ENCODE peak calls at places on chromosomes 4 and X, in nine cellular contexts. H is transverse colon, R is suprapubic skin, Q is ovary, G is tibial nerve, Y is A549, S is upper lobe of left lung, W is sigmoid colon, I is H1. B is an unnamed sample.

GRCh38 chr4:119130365-119131065 is 5.1 kb upstream of the MYOZ2 start:
- DNase-seq in Q (no peak), W (no peak), I (no peak), R (no peak), H (no peak), S (no peak), Y (no peak), G (no peak), B (no peak)

GRCh38 chrX:24235084-24235710 is 78.7 kb downstream of the SUPT20HL2 start:
- DNase-seq in Y (no peak), H (no peak), S (no peak), G (no peak), Q (no peak), W (no peak), R (no peak), I (no peak), B (no peak)

GRCh38 chr4:126223784-126224407 is 909.1 kb downstream of the FAT4 start:
- DNase-seq in W (no peak), Q (no peak), R (no peak), Y (peak), H (no peak), I (no peak), S (no peak), G (no peak), B (no peak)

GRCh38 chr4:109199585-109199984 is 102.9 kb downstream of the COL25A1 start:
- DNase-seq in R (no peak), I (no peak), G (no peak), H (no peak), Y (no peak), W (no peak), Q (no peak), S (no peak), B (no peak)

GRCh38 chr4:2337896-2338295 is 76.0 kb upstream of the MXD4 start:
- DNase-seq in H (no peak), G (no peak), W (peak), Q (no peak), Y (no peak), R (no peak), I (no peak), S (no peak), B (peak)

GRCh38 chr4:148850257-148850995 is 408.2 kb upstream of the NR3C2 start:
- DNase-seq in W (no peak), Y (peak), G (no peak), S (no peak), Q (no peak), H (no peak), R (no peak), I (no peak), B (no peak)

GRCh38 chr4:85127653-85128052 is 161.2 kb upstream of the WDFY3 start:
- DNase-seq in Q (no peak), I (peak), Y (peak), W (no peak), S (no peak), H (no peak), G (no peak), R (no peak), B (no peak)

GRCh38 chrX:275967-276587 is 5.1 kb upstream of the PLCXD1 start:
- DNase-seq in R (peak), Q (no peak), S (peak), W (peak), I (no peak), Y (peak), G (peak), H (peak), B (peak)

GRCh38 chr4:16721618-16722291 is 176.7 kb downstream of the LDB2 start:
- DNase-seq in G (no peak), S (no peak), H (no peak), I (no peak), R (no peak), Q (peak), W (no peak), Y (no peak), B (no peak)

GRCh38 chr4:175560628-175561027 is 251.4 kb downstream of the GPM6A start:
- DNase-seq in Q (no peak), I (no peak), G (no peak), H (no peak), Y (peak), S (no peak), R (no peak), W (no peak), B (no peak)

GRCh38 chr4:22910200-22910599 is 217.5 kb downstream of the GBA3 start:
- DNase-seq in S (no peak), R (no peak), I (no peak), G (no peak), H (no peak), Y (no peak), W (no peak), Q (no peak), B (no peak)

GRCh38 chrX:3504916-3505315 is 158.5 kb upstream of the MXRA5 start:
- DNase-seq in S (no peak), H (no peak), W (no peak), Q (no peak), R (no peak), I (no peak), Y (no peak), G (no peak), B (no peak)

GRCh38 chr4:82381661-82382284 is 8.0 kb upstream of the HNRNPD start:
- DNase-seq in H (no peak), R (no peak), Y (no peak), Q (no peak), S (no peak), W (no peak), I (no peak), G (no peak), B (peak)

GRCh38 chr4:183533698-183534097 is 28.8 kb downstream of the ING2 start:
- DNase-seq in S (no peak), R (no peak), I (peak), W (no peak), H (no peak), G (no peak), Y (no peak), Q (peak), B (no peak)

GRCh38 chr4:79551555-79551954 is 143.5 kb upstream of the GK2 start:
- DNase-seq in H (no peak), Q (no peak), G (no peak), W (no peak), I (no peak), R (no peak), Y (no peak), S (no peak), B (no peak)

GRCh38 chr4:111136438-111136837 is 513.6 kb upstream of the PITX2 start:
- DNase-seq in Y (peak), G (no peak), S (no peak), R (no peak), W (no peak), I (no peak), Q (no peak), H (no peak), B (no peak)

GRCh38 chrX:17735396-17735795 is 1.9 kb upstream of the SCML1 start:
- DNase-seq in S (no peak), I (no peak), Y (no peak), Q (no peak), W (no peak), G (no peak), H (peak), R (no peak), B (no peak)

GRCh38 chr4:184293552-184293951 is 75.9 kb upstream of the ENPP6 start:
- DNase-seq in Q (no peak), R (no peak), I (no peak), G (no peak), Y (no peak), W (no peak), S (peak), H (peak), B (peak)

GRCh38 chr4:173821851-173822250 is 291.8 kb upstream of the HAND2 start:
- DNase-seq in G (no peak), I (no peak), H (no peak), Y (no peak), R (no peak), Q (no peak), W (no peak), S (no peak), B (no peak)

GRCh38 chr4:173370130-173370476 is 651 bp upstream of the SAP30 start:
- DNase-seq in G (peak), W (peak), S (peak), Q (peak), I (no peak), R (peak), Y (no peak), H (peak), B (peak)

GRCh38 chr4:169158046-169158445 is 112.7 kb downstream of the SH3RF1 start:
- DNase-seq in H (no peak), Y (no peak), Q (no peak), R (no peak), S (no peak), W (no peak), I (no peak), G (no peak), B (no peak)

GRCh38 chr4:53844133-53844532 is 220.3 kb downstream of the CHIC2 start:
- DNase-seq in Q (no peak), S (no peak), R (no peak), W (no peak), Y (no peak), I (no peak), G (no peak), H (no peak), B (no peak)

GRCh38 chr4:60683357-60683756 is 516.8 kb upstream of the ADGRL3 start:
- DNase-seq in R (no peak), S (no peak), Y (no peak), W (no peak), G (no peak), H (no peak), Q (no peak), I (no peak), B (no peak)

GRCh38 chr4:130486186-130486585 is 1390.2 kb downstream of the C4orf33 start:
- DNase-seq in G (no peak), W (no peak), Y (no peak), S (no peak), H (no peak), R (no peak), Q (no peak), I (no peak), B (no peak)

GRCh38 chr4:27123050-27123768 is 262.6 kb downstream of the STIM2 start:
- DNase-seq in G (no peak), H (peak), I (peak), S (no peak), R (no peak), Q (no peak), W (no peak), Y (no peak), B (no peak)

GRCh38 chr4:83075696-83076095 is 38.8 kb downstream of the PLAC8 start:
- DNase-seq in G (no peak), Q (no peak), S (no peak), I (no peak), W (no peak), Y (no peak), H (no peak), R (no peak), B (no peak)

GRCh38 chrX:3177851-3178250 is 136.6 kb downstream of the ARSF start:
- DNase-seq in G (no peak), I (no peak), W (no peak), R (no peak), Y (no peak), H (no peak), Q (no peak), S (no peak), B (no peak)

GRCh38 chrX:131987252-131987651 is 35.9 kb upstream of the STK26 start:
- DNase-seq in H (no peak), Y (no peak), S (no peak), I (no peak), W (no peak), G (no peak), R (no peak), Q (no peak), B (no peak)

GRCh38 chr4:47031713-47032404 is 492 bp downstream of the GABRB1 start:
- DNase-seq in S (no peak), Q (no peak), I (no peak), Y (no peak), R (no peak), H (peak), G (no peak), W (no peak), B (no peak)

GRCh38 chrX:19926095-19926494 is 38.7 kb upstream of the SH3KBP1 start:
- DNase-seq in H (no peak), R (no peak), G (no peak), W (no peak), S (no peak), Y (no peak), Q (no peak), I (no peak), B (no peak)
- TF ChIP-seq EP300 in H (no peak), R (no peak), G (no peak), W (no peak), S (no peak), Y (no peak), Q (no peak), I (no peak), B (no peak)

GRCh38 chrX:153411988-153412574 is 809 bp downstream of the ZFP92 start:
- DNase-seq in R (no peak), H (no peak), W (no peak), I (no peak), G (no peak), S (no peak), Q (no peak), Y (no peak), B (no peak)
- TF ChIP-seq EP300 in R (no peak), H (no peak), W (no peak), I (no peak), G (no peak), S (no peak), Q (no peak), Y (no peak), B (no peak)

DNA sequence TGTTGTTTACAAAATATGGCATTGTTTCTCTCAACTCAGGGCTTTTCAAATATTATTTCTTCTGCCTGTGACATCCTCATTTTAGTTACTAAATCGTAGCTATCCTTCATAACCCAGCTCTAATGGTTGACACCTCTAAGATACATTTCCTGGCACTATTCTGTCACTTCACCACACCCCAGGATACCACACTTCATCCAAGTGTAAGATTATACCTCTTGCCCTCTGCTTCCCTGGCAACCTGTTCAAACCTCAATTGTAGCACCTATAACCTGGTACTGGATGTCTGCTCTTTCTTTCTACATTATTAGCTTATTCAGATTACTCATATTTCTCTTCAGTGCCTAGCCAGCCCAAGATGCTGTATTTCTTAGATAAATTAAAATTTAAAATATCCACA is 175.7 kb upstream of the SPIN4 start:
- DNase-seq in I (no peak), S (no peak), H (no peak), Q (no peak), G (no peak), R (no peak), Y (no peak), W (no peak), B (no peak)
- TF ChIP-seq EP300 in I (no peak), S (no peak), H (no peak), Q (no peak), G (no peak), R (no peak), Y (no peak), W (no peak), B (no peak)

GRCh38 chrX:78746496-78746895 is 1.0 kb upstream of the LPAR4 start:
- DNase-seq in G (no peak), Y (no peak), R (no peak), H (no peak), I (no peak), S (no peak), W (no peak), Q (no peak), B (no peak)
- TF ChIP-seq EP300 in G (no peak), Y (no peak), R (no peak), H (no peak), I (no peak), S (no peak), W (no peak), Q (no peak), B (no peak)

DNA sequence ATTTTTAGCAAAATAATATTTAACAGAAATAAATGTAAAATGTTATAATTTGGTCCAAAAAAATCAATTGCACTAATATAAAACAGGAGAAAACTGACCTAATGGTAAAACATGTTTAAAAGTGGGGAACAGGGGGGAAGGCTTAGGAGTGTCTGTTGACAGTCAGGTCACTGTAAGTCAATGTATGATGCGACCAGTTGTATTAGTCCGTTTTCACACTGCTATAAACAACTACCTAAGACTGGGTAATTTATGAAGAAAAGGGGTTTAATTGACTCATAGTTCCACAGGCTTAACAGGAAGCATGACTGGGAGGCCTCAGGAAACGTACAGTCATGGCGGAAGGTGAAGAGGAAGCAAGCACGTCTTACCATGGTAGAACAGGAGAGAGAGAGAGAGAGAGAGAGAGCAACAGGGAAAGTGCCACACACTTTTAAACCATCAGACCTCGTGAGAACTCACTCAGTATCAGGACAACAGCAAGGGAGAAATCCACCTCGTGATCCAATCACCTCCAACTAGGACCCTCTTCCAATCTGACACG is 13.0 kb upstream of the PLAC1 start:
- DNase-seq in S (no peak), R (no peak), Y (no peak), H (no peak), G (no peak), I (no peak), Q (no peak), W (no peak), B (no peak)
- TF ChIP-seq EP300 in S (no peak), R (no peak), Y (no peak), H (no peak), G (no peak), I (no peak), Q (no peak), W (no peak), B (no peak)

GRCh38 chrX:127877358-127877757 is 174.8 kb downstream of the ACTRT1 start:
- DNase-seq in I (no peak), W (no peak), S (no peak), R (no peak), G (no peak), Y (no peak), Q (no peak), H (no peak), B (no peak)
- TF ChIP-seq EP300 in I (no peak), W (no peak), S (no peak), R (no peak), G (no peak), Y (no peak), Q (no peak), H (no peak), B (no peak)

GRCh38 chrX:30196322-30196721 is 19.0 kb upstream of the MAGEB2 start:
- DNase-seq in I (no peak), Q (no peak), W (no peak), G (no peak), R (no peak), S (no peak), Y (peak), H (no peak), B (no peak)
- TF ChIP-seq EP300 in I (no peak), Q (no peak), W (no peak), G (no peak), R (no peak), S (no peak), Y (no peak), H (no peak), B (no peak)

GRCh38 chr4:24282446-24282845 is 301.9 kb downstream of the DHX15 start:
- DNase-seq in W (no peak), S (no peak), I (no peak), G (no peak), Y (no peak), Q (no peak), H (no peak), R (no peak), B (no peak)
- TF ChIP-seq EP300 in W (no peak), S (no peak), I (no peak), G (no peak), Y (no peak), Q (no peak), H (no peak), R (no peak), B (no peak)

GRCh38 chr4:41385486-41385885 is 128.8 kb downstream of the UCHL1 start:
- DNase-seq in Y (no peak), H (no peak), I (no peak), Q (no peak), R (no peak), S (no peak), G (no peak), W (no peak), B (no peak)

GRCh38 chr4:41389356-41389755 is 132.6 kb downstream of the UCHL1 start:
- DNase-seq in Q (no peak), S (no peak), G (no peak), R (no peak), I (no peak), Y (no peak), H (no peak), W (no peak), B (peak)

GRCh38 chr4:41380758-41381157 is 124.0 kb downstream of the UCHL1 start:
- DNase-seq in H (no peak), Q (no peak), S (no peak), G (no peak), R (no peak), I (no peak), W (no peak), Y (no peak), B (peak)

GRCh38 chr4:41381384-41381783 is 124.7 kb downstream of the UCHL1 start:
- DNase-seq in Y (no peak), R (no peak), W (no peak), S (no peak), I (no peak), H (no peak), G (no peak), Q (no peak), B (no peak)

DNA sequence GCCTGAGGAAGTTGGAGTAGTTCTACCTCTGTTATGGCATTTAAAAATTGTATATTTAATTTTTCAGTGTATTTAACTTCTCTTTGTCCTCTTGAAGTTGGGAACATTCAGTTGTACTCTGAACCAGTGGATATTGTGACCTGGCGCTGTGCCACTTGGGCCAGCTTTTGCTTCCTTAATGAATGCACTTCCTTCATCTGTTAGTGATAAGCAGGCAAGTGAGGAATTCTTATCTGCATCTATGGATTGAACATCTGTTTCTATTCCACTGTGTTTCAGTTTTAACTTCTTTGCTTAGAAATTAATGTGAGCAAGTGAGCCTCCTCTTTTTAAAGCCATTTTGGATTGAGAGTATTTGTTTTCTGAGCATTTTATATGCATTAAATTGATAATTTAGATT is 128.3 kb downstream of the UCHL1 start:
- DNase-seq in Q (peak), Y (no peak), R (peak), I (no peak), G (peak), W (peak), S (peak), H (peak), B (no peak)
- TF ChIP-seq EP300 in Q (no peak), Y (no peak), R (no peak), I (no peak), G (no peak), W (no peak), S (no peak), H (no peak), B (no peak)

GRCh38 chr4:165686756-165687155 is 186.3 kb upstream of the TLL1 start:
- DNase-seq in H (no peak), I (no peak), G (no peak), R (no peak), Y (no peak), S (no peak), Q (no peak), W (no peak), B (no peak)

GRCh38 chr4:165680821-165681220 is 192.2 kb upstream of the TLL1 start:
- DNase-seq in G (no peak), H (no peak), Y (no peak), S (no peak), W (no peak), R (no peak), I (no peak), Q (no peak), B (no peak)

GRCh38 chr4:165682621-165683020 is 190.4 kb upstream of the TLL1 start:
- DNase-seq in G (no peak), R (no peak), Y (no peak), H (no peak), I (no peak), W (no peak), Q (no peak), S (no peak), B (no peak)

GRCh38 chr4:165678236-165678960 is 194.6 kb upstream of the TLL1 start:
- DNase-seq in Y (no peak), Q (no peak), G (no peak), R (no peak), S (no peak), H (no peak), I (no peak), W (no peak), B (no peak)

DNA sequence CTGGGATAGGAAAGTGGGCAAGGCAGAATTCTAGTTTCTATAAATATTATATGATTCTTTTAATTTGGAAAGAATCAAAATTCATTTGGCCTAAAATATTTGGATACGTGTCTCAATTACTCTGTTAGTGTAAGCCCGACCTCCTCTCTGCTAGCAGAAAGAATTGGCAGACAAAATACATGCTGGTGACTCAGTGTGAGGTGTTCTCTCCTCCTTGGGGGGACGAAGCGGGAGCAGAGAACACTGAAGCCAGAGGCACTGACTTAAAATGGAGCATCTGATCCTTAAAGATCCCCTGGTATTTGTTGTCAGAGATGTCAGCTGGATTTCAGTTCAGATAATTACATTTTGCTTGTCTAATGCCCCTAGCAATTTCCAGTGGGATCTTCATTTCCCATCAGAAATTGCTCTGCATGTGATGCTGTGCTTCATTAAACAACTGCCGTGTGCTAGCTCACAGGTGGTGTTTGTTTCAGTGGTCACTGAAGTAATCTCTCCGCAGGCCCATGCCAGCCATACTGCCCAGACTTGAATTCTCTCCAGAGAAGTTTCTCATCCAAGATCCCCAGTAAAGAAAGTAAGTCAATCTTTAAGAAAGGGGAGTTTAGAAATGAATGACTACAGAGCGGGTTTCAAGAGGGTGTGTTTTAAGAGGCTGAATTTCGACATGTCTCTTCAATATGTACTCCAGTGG is 188.7 kb upstream of the TLL1 start:
- DNase-seq in Q (no peak), I (no peak), R (no peak), H (no peak), S (no peak), G (no peak), W (no peak), Y (no peak), B (no peak)
- TF ChIP-seq EP300 in Q (no peak), I (no peak), R (no peak), H (no peak), S (no peak), G (no peak), W (no peak), Y (no peak), B (no peak)

B was measured in esophagus muscularis mucosa.